ENCODE peak calls at places on chromosomes 12 and 14, in five cellular contexts. One of them, this sample, is unnamed.

GRCh38 chr14:104227806-104228205 is 89.4 kb downstream of the KIF26A start:
- DNase-seq in CD8-positive, alpha-beta memory T cell: no peak
- DNase-seq in mucosa of gallbladder: no peak
- DNase-seq in kidney tubule cell: no peak
- DNase-seq in IMR-90: no peak
- DNase-seq in this sample: no peak

GRCh38 chr12:31386364-31386777 is 60.4 kb upstream of the SINHCAF start:
- DNase-seq in CD8-positive, alpha-beta memory T cell: no peak
- DNase-seq in mucosa of gallbladder: no peak
- DNase-seq in kidney tubule cell: no peak
- DNase-seq in IMR-90: no peak
- DNase-seq in this sample: no peak

GRCh38 chr14:99380402-99380801 is 100.3 kb downstream of the SETD3 start:
- DNase-seq in CD8-positive, alpha-beta memory T cell: no peak
- DNase-seq in mucosa of gallbladder: no peak
- DNase-seq in kidney tubule cell: no peak
- DNase-seq in IMR-90: no peak
- DNase-seq in this sample: no peak

GRCh38 chr14:102923920-102924486 is 1.5 kb downstream of the AMN start:
- DNase-seq in CD8-positive, alpha-beta memory T cell: no peak
- DNase-seq in mucosa of gallbladder: no peak
- DNase-seq in kidney tubule cell: no peak
- DNase-seq in IMR-90: no peak
- DNase-seq in this sample: no peak

GRCh38 chr14:32702571-32702970 is 236.1 kb upstream of the NPAS3 start:
- DNase-seq in CD8-positive, alpha-beta memory T cell: no peak
- DNase-seq in mucosa of gallbladder: no peak
- DNase-seq in kidney tubule cell: peak; percentile 94
- DNase-seq in IMR-90: no peak
- DNase-seq in this sample: no peak

GRCh38 chr12:22530-23201 is 43.9 kb upstream of the IQSEC3 start:
- DNase-seq in CD8-positive, alpha-beta memory T cell: no peak
- DNase-seq in mucosa of gallbladder: no peak
- DNase-seq in kidney tubule cell: no peak
- DNase-seq in IMR-90: no peak
- DNase-seq in this sample: no peak

GRCh38 chr12:96225003-96225855 is 31.1 kb downstream of the ELK3 start:
- DNase-seq in CD8-positive, alpha-beta memory T cell: no peak
- DNase-seq in mucosa of gallbladder: no peak
- DNase-seq in kidney tubule cell: no peak
- DNase-seq in IMR-90: no peak
- DNase-seq in this sample: no peak

GRCh38 chr12:32714772-32715171 is 35.7 kb downstream of the DNM1L start:
- DNase-seq in CD8-positive, alpha-beta memory T cell: no peak
- DNase-seq in mucosa of gallbladder: no peak
- DNase-seq in kidney tubule cell: no peak
- DNase-seq in IMR-90: no peak
- DNase-seq in this sample: no peak

GRCh38 chr12:113298861-113299545 is 35.9 kb downstream of the SLC8B1 start:
- DNase-seq in CD8-positive, alpha-beta memory T cell: no peak
- DNase-seq in mucosa of gallbladder: peak; percentile 16
- DNase-seq in kidney tubule cell: peak; percentile 22
- DNase-seq in IMR-90: no peak
- DNase-seq in this sample: no peak

GRCh38 chr12:95820096-95820703 is 29.6 kb upstream of the NTN4 start:
- DNase-seq in CD8-positive, alpha-beta memory T cell: no peak
- DNase-seq in mucosa of gallbladder: peak; percentile 69
- DNase-seq in kidney tubule cell: peak; percentile 65
- DNase-seq in IMR-90: peak; percentile 62
- DNase-seq in this sample: no peak

GRCh38 chr14:81710232-81710845 is 176.7 kb upstream of the SEL1L start:
- DNase-seq in CD8-positive, alpha-beta memory T cell: no peak
- DNase-seq in mucosa of gallbladder: peak; percentile 14
- DNase-seq in kidney tubule cell: peak; percentile 56
- DNase-seq in IMR-90: peak; percentile 1
- DNase-seq in this sample: peak; percentile 4

GRCh38 chr12:89544730-89545184 is 18.9 kb upstream of the POC1B start:
- DNase-seq in CD8-positive, alpha-beta memory T cell: no peak
- DNase-seq in mucosa of gallbladder: peak; percentile 52
- DNase-seq in kidney tubule cell: peak; percentile 88
- DNase-seq in IMR-90: no peak
- DNase-seq in this sample: no peak

GRCh38 chr12:76329163-76329562 is 19.1 kb downstream of the BBS10 start:
- DNase-seq in CD8-positive, alpha-beta memory T cell: no peak
- DNase-seq in mucosa of gallbladder: no peak
- DNase-seq in kidney tubule cell: peak; percentile 92
- DNase-seq in IMR-90: peak; percentile 86
- DNase-seq in this sample: no peak

GRCh38 chr12:109134186-109134917 is 18.0 kb downstream of the ACACB start:
- DNase-seq in CD8-positive, alpha-beta memory T cell: no peak
- DNase-seq in mucosa of gallbladder: no peak
- DNase-seq in kidney tubule cell: peak; percentile 13
- DNase-seq in IMR-90: no peak
- DNase-seq in this sample: no peak

GRCh38 chr12:57368349-57369095 is 62.3 kb downstream of the R3HDM2 start:
- DNase-seq in CD8-positive, alpha-beta memory T cell: no peak
- DNase-seq in mucosa of gallbladder: peak; percentile 20
- DNase-seq in kidney tubule cell: peak; percentile 94
- DNase-seq in IMR-90: peak; percentile 4
- DNase-seq in this sample: no peak

GRCh38 chr14:20734079-20734806 is 11.4 kb upstream of the EDDM3A start:
- DNase-seq in CD8-positive, alpha-beta memory T cell: no peak
- DNase-seq in mucosa of gallbladder: no peak
- DNase-seq in kidney tubule cell: peak; percentile 30
- DNase-seq in IMR-90: no peak
- DNase-seq in this sample: no peak

GRCh38 chr14:32472512-32473472 is 143.7 kb downstream of the AKAP6 start:
- DNase-seq in CD8-positive, alpha-beta memory T cell: no peak
- DNase-seq in mucosa of gallbladder: no peak
- DNase-seq in kidney tubule cell: peak; percentile 67
- DNase-seq in IMR-90: peak; percentile 81
- DNase-seq in this sample: no peak

GRCh38 chr12:27257104-27257848 is 13.2 kb downstream of the STK38L start:
- DNase-seq in CD8-positive, alpha-beta memory T cell: no peak
- DNase-seq in mucosa of gallbladder: no peak
- DNase-seq in kidney tubule cell: no peak
- DNase-seq in IMR-90: peak; percentile 24
- DNase-seq in this sample: no peak

GRCh38 chr12:84694111-84694510 is 218.5 kb downstream of the SLC6A15 start:
- DNase-seq in CD8-positive, alpha-beta memory T cell: no peak
- DNase-seq in mucosa of gallbladder: no peak
- DNase-seq in kidney tubule cell: no peak
- DNase-seq in IMR-90: no peak
- DNase-seq in this sample: no peak

GRCh38 chr14:73713804-73714655 is at the start of gene PNMA1:
- DNase-seq in CD8-positive, alpha-beta memory T cell: peak; percentile 87
- DNase-seq in mucosa of gallbladder: peak; percentile 87
- DNase-seq in kidney tubule cell: peak; percentile 87
- DNase-seq in IMR-90: peak; percentile 72
- DNase-seq in this sample: peak; percentile 74

This sample was measured in GDM1.